ENCODE peak calls at places on chromosomes 5 and 9, in seven cellular contexts. V is activated CD4-positive, alpha-beta T cell treated with anti-CD3 and anti-CD28 coated beads, Interleukin-2, amount 10 ng/mL, durations not matched to agents 7 days and 5 days; R is activated naive CD4-positive, alpha-beta T cell treated with anti-CD3 and anti-CD28 coated beads for 36 hours; X is ovary; M is stomach; Z is erythroblast; C is T follicular helper cell. F is an unnamed sample.

GRCh38 chr5:73312872-73313510 is 135.6 kb downstream of the FOXD1 start:
- DNase-seq in V (no peak), R (no peak), X (no peak), M (no peak), Z (no peak), C (no peak), F (no peak)

GRCh38 chr9:134192311-134192950 is 28.1 kb upstream of the RNU6ATAC start:
- DNase-seq in V (no peak), R (no peak), X (peak), M (no peak), Z (no peak), C (no peak), F (no peak)

GRCh38 chr5:112703866-112704820 is 33.5 kb upstream of the APC start:
- DNase-seq in V (no peak), R (no peak), X (no peak), M (no peak), Z (peak), C (no peak), F (no peak)

GRCh38 chr9:110282023-110282766 is 25.9 kb upstream of the TXN start:
- DNase-seq in V (no peak), R (no peak), X (no peak), M (no peak), Z (no peak), C (no peak), F (no peak)

GRCh38 chr5:34586117-34586885 is 69.8 kb upstream of the RAI14 start:
- DNase-seq in V (no peak), R (no peak), X (no peak), M (no peak), Z (peak), C (no peak), F (no peak)

GRCh38 chr5:50886657-50887056 is 220.2 kb downstream of the PARP8 start:
- DNase-seq in V (no peak), R (no peak), X (no peak), M (no peak), Z (no peak), C (no peak), F (no peak)

GRCh38 chr9:137300607-137301085 is 1.4 kb downstream of the NRARP start:
- DNase-seq in V (no peak), R (no peak), X (peak), M (no peak), Z (no peak), C (no peak), F (peak)

GRCh38 chr9:84851935-84852585 is 182.5 kb downstream of the NTRK2 start:
- DNase-seq in V (no peak), R (no peak), X (no peak), M (peak), Z (no peak), C (no peak), F (no peak)

GRCh38 chr9:121185774-121186403 is 15.8 kb downstream of the RAB14 start:
- DNase-seq in V (no peak), R (no peak), X (no peak), M (no peak), Z (no peak), C (no peak), F (no peak)

GRCh38 chr5:32342656-32343055 is 29.9 kb upstream of the MTMR12 start:
- DNase-seq in V (no peak), R (no peak), X (no peak), M (no peak), Z (no peak), C (no peak), F (no peak)

GRCh38 chr9:90894956-90895687 is 93.5 kb downstream of the SYK start:
- DNase-seq in V (no peak), R (no peak), X (no peak), M (no peak), Z (peak), C (no peak), F (peak)

GRCh38 chr5:91020065-91020800 is 362.9 kb downstream of the ARRDC3 start:
- DNase-seq in V (no peak), R (no peak), X (no peak), M (no peak), Z (peak), C (no peak), F (no peak)

GRCh38 chr5:157025093-157025698 is 33.7 kb downstream of the HAVCR1 start:
- DNase-seq in V (peak), R (peak), X (no peak), M (peak), Z (no peak), C (no peak), F (no peak)

GRCh38 chr9:71783120-71783523 is 14.8 kb upstream of the CEMIP2 start:
- DNase-seq in V (peak), R (peak), X (no peak), M (peak), Z (no peak), C (peak), F (no peak)